ENCODE peak calls at places on chromosomes 13 and 19, in seven cellular contexts. W is H9, J is neuronal stem cell, N is IMR-90, B is mesenchymal stem cell, D is H1, E is trophoblast cell. Y is an unnamed sample.

GRCh38 chr13:19622189-19622588 is 11.3 kb upstream of the MPHOSPH8 start:
- DNase-seq in W (no peak), J (no peak), N (no peak), B (no peak), D (no peak), E (no peak), Y (no peak)

GRCh38 chr19:43620061-43621001 is 902 bp upstream of the ZNF428 start:
- DNase-seq in W (no peak), J (no peak), N (no peak), B (no peak), D (no peak), E (no peak), Y (no peak)

GRCh38 chr13:106151056-106151699 is 384.3 kb downstream of the EFNB2 start:
- DNase-seq in W (no peak), J (peak; percentile 48), N (peak; percentile 84), B (peak; percentile 81), D (no peak), E (peak; percentile 76), Y (peak; percentile 47)

GRCh38 chr19:4232614-4233281 is 3.4 kb downstream of the EBI3 start:
- DNase-seq in W (no peak), J (no peak), N (no peak), B (no peak), D (peak; percentile 55), E (peak; percentile 93), Y (no peak)

GRCh38 chr13:37656247-37656940 is 57.8 kb upstream of the POSTN start:
- DNase-seq in W (no peak), J (no peak), N (peak; percentile 99), B (peak; percentile 97), D (no peak), E (peak; percentile 92), Y (peak; percentile 68)

GRCh38 chr19:29665215-29665825 is at the start of gene PLEKHF1:
- DNase-seq in W (peak; percentile 87), J (peak; percentile 85), N (peak; percentile 59), B (peak; percentile 70), D (peak; percentile 96), E (peak; percentile 90), Y (peak; percentile 83)

GRCh38 chr19:13018037-13018914 is 23.0 kb downstream of the NFIX start:
- DNase-seq in W (peak; percentile 55), J (no peak), N (peak; percentile 35), B (no peak), D (no peak), E (no peak), Y (peak; percentile 41)

GRCh38 chr13:49560270-49561063 is 24.9 kb downstream of the RCBTB1 start:
- DNase-seq in W (no peak), J (no peak), N (peak; percentile 79), B (peak; percentile 67), D (no peak), E (peak; percentile 66), Y (peak; percentile 85)

GRCh38 chr19:17522988-17523872 is 11.8 kb downstream of the PGLS start:
- DNase-seq in W (no peak), J (no peak), N (no peak), B (no peak), D (no peak), E (no peak), Y (no peak)

GRCh38 chr13:73603646-73604045 is 530.6 kb downstream of the KLF12 start:
- DNase-seq in W (no peak), J (no peak), N (no peak), B (no peak), D (no peak), E (no peak), Y (no peak)

GRCh38 chr19:5628470-5628869 is 5.6 kb downstream of the SAFB start:
- DNase-seq in W (no peak), J (no peak), N (peak; percentile 64), B (peak; percentile 27), D (no peak), E (no peak), Y (no peak)

DNA sequence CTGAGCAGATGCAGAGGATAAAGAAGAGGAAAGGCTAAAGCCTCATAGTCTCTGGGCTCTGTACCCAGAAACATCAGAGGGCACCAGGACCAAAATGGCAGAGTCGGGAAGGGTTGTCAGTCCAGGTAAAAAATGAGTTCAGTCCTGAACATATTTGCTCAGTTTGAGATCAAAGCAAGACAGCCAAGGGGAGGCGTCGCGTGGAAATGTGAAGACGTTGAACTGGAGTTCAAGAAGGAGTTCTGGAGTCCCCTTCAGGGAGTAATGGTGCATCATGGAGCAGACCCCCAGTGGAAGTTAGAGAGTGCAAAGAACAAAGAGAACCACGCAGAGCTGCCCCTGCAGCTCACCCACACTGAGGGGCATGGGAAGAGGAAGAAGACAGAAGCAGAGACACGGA is 4.8 kb downstream of the COL4A1 start:
- DNase-seq in W (no peak), J (no peak), N (no peak), B (no peak), D (no peak), E (no peak), Y (no peak)
- H4K8ac ChIP-seq in W (no peak overlapping the region), J (no peak overlapping the region), N (peak overlapping the region; percentile 4), B (no peak overlapping the region), D (no peak overlapping the region), E (no peak overlapping the region), Y (no peak overlapping the region)

GRCh38 chr13:44092053-44092452 is 212.3 kb downstream of the LACC1 start:
- DNase-seq in W (no peak), J (no peak), N (no peak), B (peak; percentile 29), D (no peak), E (no peak), Y (no peak)

GRCh38 chr13:44093607-44094583 is 214.2 kb downstream of the LACC1 start:
- DNase-seq in W (no peak), J (no peak), N (no peak), B (peak; percentile 78), D (no peak), E (no peak), Y (peak; percentile 47)

GRCh38 chr13:44088409-44088808 is 208.7 kb downstream of the LACC1 start:
- DNase-seq in W (no peak), J (no peak), N (no peak), B (no peak), D (no peak), E (no peak), Y (no peak)

GRCh38 chr13:44086389-44086788 is 206.7 kb downstream of the LACC1 start:
- DNase-seq in W (no peak), J (no peak), N (no peak), B (no peak), D (no peak), E (no peak), Y (no peak)

DNA sequence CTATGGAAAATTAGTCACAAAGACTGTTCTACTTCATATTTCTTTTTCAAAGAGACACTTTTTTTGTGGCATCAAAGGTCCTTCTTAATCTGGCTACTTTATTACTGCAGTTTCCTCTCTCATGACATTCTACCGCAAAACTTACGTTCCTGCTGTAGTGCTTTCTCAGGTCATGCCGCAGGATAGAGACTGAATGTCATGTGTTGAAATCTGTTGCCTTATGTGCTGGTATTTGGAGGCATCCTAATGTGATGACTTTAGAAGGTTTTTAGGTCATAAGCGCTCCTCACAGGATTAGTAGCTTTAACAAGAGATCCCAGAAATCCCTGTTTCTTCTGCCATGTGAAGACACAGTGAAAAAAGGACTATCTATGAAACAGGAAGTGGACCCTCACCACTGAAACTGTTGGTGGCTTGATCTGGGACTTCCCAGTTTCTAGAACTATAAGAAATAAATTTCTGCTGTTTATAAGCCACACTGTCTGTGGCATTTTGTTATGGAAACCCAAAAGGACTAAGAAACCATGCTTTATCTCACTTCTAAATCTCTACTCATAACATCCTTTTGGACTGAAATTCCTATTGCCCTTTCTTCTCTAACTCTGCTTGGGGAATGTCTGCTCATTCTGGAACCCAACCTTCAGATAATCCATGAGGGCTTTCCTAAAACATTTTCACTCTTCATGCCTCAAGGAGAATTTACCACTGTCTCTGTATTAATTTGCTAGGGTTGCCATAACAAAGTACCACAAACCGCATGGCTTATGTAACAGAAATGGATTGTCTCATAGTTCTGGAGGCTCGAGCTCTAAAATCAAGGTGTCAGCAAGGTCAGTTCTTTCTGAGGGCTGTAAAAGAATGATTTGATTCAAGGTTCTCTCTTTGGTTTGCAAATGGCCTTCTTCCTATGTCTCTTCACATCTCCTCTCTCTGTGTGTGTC is 209.5 kb downstream of the LACC1 start:
- DNase-seq in W (no peak), J (no peak), N (no peak), B (peak; percentile 17), D (no peak), E (peak; percentile 43), Y (no peak)
- H3K4me2 ChIP-seq in W (no peak overlapping the region), J (no peak overlapping the region), N (no peak overlapping the region), B (no peak overlapping the region), D (no peak overlapping the region), E (no peak overlapping the region), Y (no peak overlapping the region)

GRCh38 chr19:55931936-55932386 is at the start of gene NLRP13:
- DNase-seq in W (no peak), J (no peak), N (no peak), B (no peak), D (no peak), E (no peak), Y (no peak)

GRCh38 chr19:55923556-55923955 is 8.6 kb downstream of the NLRP13 start:
- DNase-seq in W (no peak), J (no peak), N (no peak), B (no peak), D (no peak), E (peak; percentile 12), Y (no peak)

GRCh38 chr19:55930996-55931515 is 1.1 kb downstream of the NLRP13 start:
- DNase-seq in W (no peak), J (no peak), N (no peak), B (no peak), D (no peak), E (no peak), Y (no peak)

GRCh38 chr19:55927991-55928390 is 4.1 kb downstream of the NLRP13 start:
- DNase-seq in W (no peak), J (no peak), N (no peak), B (no peak), D (no peak), E (no peak), Y (no peak)
- H4K8ac ChIP-seq in W (no peak overlapping the region), J (no peak overlapping the region), N (no peak overlapping the region), B (no peak overlapping the region), D (no peak overlapping the region), E (no peak overlapping the region), Y (no peak overlapping the region)

GRCh38 chr19:9040131-9040530 is 29.9 kb upstream of the MUC16 start:
- DNase-seq in W (no peak), J (no peak), N (no peak), B (no peak), D (no peak), E (peak; percentile 61), Y (no peak)

GRCh38 chr19:9037415-9038062 is 27.3 kb upstream of the MUC16 start:
- DNase-seq in W (no peak), J (no peak), N (no peak), B (no peak), D (no peak), E (peak; percentile 87), Y (no peak)

GRCh38 chr19:9043524-9043923 is 33.3 kb upstream of the MUC16 start:
- DNase-seq in W (no peak), J (no peak), N (no peak), B (no peak), D (no peak), E (peak; percentile 61), Y (peak; percentile 38)

GRCh38 chr19:9041023-9041422 is 30.8 kb upstream of the MUC16 start:
- DNase-seq in W (no peak), J (no peak), N (no peak), B (no peak), D (no peak), E (no peak), Y (no peak)

DNA sequence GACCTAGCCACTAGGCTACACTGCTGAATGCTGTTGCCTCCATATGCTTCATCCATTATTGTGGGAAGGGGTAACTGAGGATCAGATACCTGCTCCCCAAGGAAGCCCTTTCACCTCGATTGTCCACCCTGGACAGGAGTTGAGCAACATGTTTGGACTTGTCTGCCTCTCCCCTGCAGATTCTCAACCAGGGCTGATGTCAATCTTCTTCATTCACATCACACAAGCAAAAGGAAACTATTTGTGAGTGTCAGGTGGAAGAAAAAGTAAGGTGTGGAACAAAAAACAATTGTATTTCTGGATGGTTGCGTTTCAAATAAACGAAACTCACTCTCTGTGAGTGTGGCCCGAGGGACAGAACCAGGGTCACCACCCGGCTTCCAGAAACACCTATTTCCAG is 29.5 kb upstream of the MUC16 start:
- DNase-seq in W (no peak), J (no peak), N (no peak), B (no peak), D (no peak), E (no peak), Y (no peak)
- H3K4me2 ChIP-seq in W (no peak overlapping the region), J (no peak overlapping the region), N (no peak overlapping the region), B (no peak overlapping the region), D (no peak overlapping the region), E (no peak overlapping the region), Y (no peak overlapping the region)

Y was measured in mesendoderm.